ENCODE peak calls at places on chromosome 13, in seven cellular contexts. R is cardiac muscle cell; M is CD8-positive, alpha-beta T cell; F is ascending aorta; C is adrenal gland; B is PC-9; Q is A673. J is an unnamed sample.

GRCh38 chr13:34943675-34944634 is 1.9 kb downstream of the NBEA start:
- DNase-seq in R (no peak), M (no peak), F (no peak), C (no peak), B (no peak), Q (no peak), J (no peak)

GRCh38 chr13:19782049-19782726 is 557 bp downstream of the PSPC1 start:
- DNase-seq in R (peak; percentile 62), M (peak; percentile 42), F (no peak), C (peak; percentile 66), B (peak; percentile 16), Q (peak; percentile 29), J (peak; percentile 58)

GRCh38 chr13:26601669-26602068 is 44.2 kb downstream of the WASF3 start:
- DNase-seq in R (no peak), M (no peak), F (no peak), C (no peak), B (no peak), Q (peak; percentile 20), J (no peak)

GRCh38 chr13:23586336-23586735 is 16.1 kb downstream of the TNFRSF19 start:
- DNase-seq in R (no peak), M (no peak), F (no peak), C (no peak), B (no peak), Q (no peak), J (no peak)

GRCh38 chr13:37640499-37640898 is 41.9 kb upstream of the POSTN start:
- DNase-seq in R (peak; percentile 46), M (no peak), F (no peak), C (no peak), B (peak; percentile 7), Q (peak; percentile 80), J (no peak)

GRCh38 chr13:79549355-79550106 is 68.6 kb downstream of the NDFIP2 start:
- DNase-seq in R (no peak), M (no peak), F (no peak), C (no peak), B (no peak), Q (no peak), J (no peak)

GRCh38 chr13:44147222-44147621 is 226.4 kb upstream of the SERP2 start:
- DNase-seq in R (no peak), M (no peak), F (no peak), C (no peak), B (no peak), Q (no peak), J (no peak)

GRCh38 chr13:97999653-98000052 is 46.2 kb downstream of the IPO5 start:
- DNase-seq in R (no peak), M (no peak), F (no peak), C (no peak), B (no peak), Q (no peak), J (no peak)

GRCh38 chr13:27789153-27789494 is 3.2 kb upstream of the GSX1 start:
- DNase-seq in R (no peak), M (no peak), F (no peak), C (no peak), B (no peak), Q (no peak), J (no peak)

GRCh38 chr13:39968646-39969475 is 313.4 kb downstream of the COG6 start:
- DNase-seq in R (no peak), M (no peak), F (no peak), C (no peak), B (no peak), Q (no peak), J (no peak)

GRCh38 chr13:113914333-113915011 is 50.6 kb upstream of the GAS6 start:
- DNase-seq in R (no peak), M (no peak), F (no peak), C (no peak), B (no peak), Q (no peak), J (no peak)

GRCh38 chr13:24167666-24168391 is 7.3 kb downstream of the SPATA13 start:
- DNase-seq in R (no peak), M (no peak), F (no peak), C (no peak), B (no peak), Q (no peak), J (no peak)

GRCh38 chr13:32164622-32165268 is 133.2 kb downstream of the FRY start:
- DNase-seq in R (peak; percentile 64), M (no peak), F (no peak), C (peak; percentile 45), B (peak; percentile 10), Q (peak; percentile 90), J (no peak)

GRCh38 chr13:101661839-101662238 is 209.4 kb downstream of the ITGBL1 start:
- DNase-seq in R (no peak), M (no peak), F (no peak), C (no peak), B (no peak), Q (peak; percentile 69), J (no peak)

GRCh38 chr13:91946498-91947070 is 548.2 kb downstream of the GPC5 start:
- DNase-seq in R (peak; percentile 41), M (no peak), F (no peak), C (no peak), B (no peak), Q (peak; percentile 40), J (no peak)

GRCh38 chr13:28679628-28680027 is 20.7 kb downstream of the POMP start:
- DNase-seq in R (no peak), M (no peak), F (no peak), C (no peak), B (no peak), Q (peak; percentile 27), J (no peak)

DNA sequence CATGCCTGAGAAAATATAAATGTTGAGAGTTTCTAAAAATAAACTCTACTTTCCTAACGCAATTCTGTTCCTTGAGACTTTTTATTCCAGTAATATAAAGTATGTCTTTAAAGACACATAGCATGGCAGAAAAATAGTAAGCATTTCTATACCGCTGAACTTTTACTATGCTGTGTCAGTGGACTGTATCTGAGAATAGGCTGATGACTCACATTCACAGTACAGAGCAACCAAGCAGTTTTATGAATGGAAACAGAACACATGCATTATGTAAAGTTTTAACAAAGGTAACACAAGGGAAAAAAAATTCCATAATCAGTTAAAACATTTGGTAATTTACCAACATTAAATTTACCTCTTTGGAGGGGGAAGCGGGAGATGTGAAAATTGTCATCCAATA is 38.4 kb downstream of the ZDHHC20 start:
- DNase-seq in R (no peak), M (no peak), F (no peak), C (no peak), B (no peak), Q (no peak), J (no peak)
- H3K4me1 ChIP-seq in R (no peaks in the 10 kb centered on the region), M (no peaks in the 10 kb centered on the region), F (no peaks in the 10 kb centered on the region), C (no peaks in the 10 kb centered on the region), B (peaks cover 4% of the 10 kb centered on the region), Q (no peaks in the 10 kb centered on the region), J (no peaks in the 10 kb centered on the region)

GRCh38 chr13:95155504-95155903 is 145.7 kb downstream of the ABCC4 start:
- DNase-seq in R (no peak), M (no peak), F (no peak), C (no peak), B (no peak), Q (no peak), J (no peak)
- H3K36me3 ChIP-seq in R (no peaks in the 10 kb centered on the region), M (no peaks in the 10 kb centered on the region), F (no peaks in the 10 kb centered on the region), C (no peaks in the 10 kb centered on the region), B (no peaks in the 10 kb centered on the region), Q (peaks cover 9% of the 10 kb centered on the region), J (no peaks in the 10 kb centered on the region)

GRCh38 chr13:30864352-30865130 is 41.5 kb upstream of the MEDAG start:
- DNase-seq in R (no peak), M (no peak), F (no peak), C (no peak), B (no peak), Q (no peak), J (no peak)

GRCh38 chr13:30862707-30863106 is 43.4 kb upstream of the MEDAG start:
- DNase-seq in R (no peak), M (no peak), F (no peak), C (no peak), B (no peak), Q (no peak), J (peak; percentile 69)

GRCh38 chr13:30863231-30863630 is 42.8 kb upstream of the MEDAG start:
- DNase-seq in R (no peak), M (no peak), F (no peak), C (no peak), B (no peak), Q (no peak), J (no peak)

GRCh38 chr13:30865131-30866009 is 40.7 kb upstream of the MEDAG start:
- DNase-seq in R (peak; percentile 90), M (peak; percentile 28), F (no peak), C (peak; percentile 87), B (peak; percentile 57), Q (peak; percentile 91), J (peak; percentile 49)

DNA sequence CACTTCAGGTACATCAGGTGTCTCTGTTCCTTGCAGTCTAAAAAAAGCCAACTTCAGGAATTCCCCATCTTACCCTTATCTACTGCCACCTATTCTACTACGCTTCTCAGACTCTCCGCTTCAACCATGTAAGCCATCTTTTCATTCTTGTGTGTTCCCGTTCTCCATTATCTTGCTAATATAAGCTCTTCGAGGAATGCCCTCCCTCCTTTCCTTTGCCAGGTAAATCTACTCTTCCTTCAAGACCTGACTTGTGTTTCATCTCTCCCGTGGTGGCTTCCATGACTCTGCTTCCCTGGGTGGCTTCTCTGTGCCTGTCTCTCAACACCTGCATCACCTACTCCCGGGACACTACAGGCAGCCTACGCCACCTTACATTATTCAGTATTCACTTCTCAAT is 42.3 kb upstream of the MEDAG start:
- DNase-seq in R (no peak), M (no peak), F (no peak), C (no peak), B (no peak), Q (no peak), J (no peak)
- H3K27ac ChIP-seq in R (no peak overlapping the region), M (no peak overlapping the region), F (peak overlapping the region; percentile 87), C (peak overlapping the region; percentile 77), B (no peak overlapping the region), Q (no peak overlapping the region), J (no peak overlapping the region)

GRCh38 chr13:33183431-33184130 is 102.0 kb downstream of the STARD13 start:
- DNase-seq in R (no peak), M (no peak), F (no peak), C (no peak), B (no peak), Q (no peak), J (no peak)
- H3K4me1 ChIP-seq in R (peaks cover 16% of the 10 kb centered on the region), M (no peaks in the 10 kb centered on the region), F (peaks cover 22% of the 10 kb centered on the region), C (peaks cover 7% of the 10 kb centered on the region), B (no peaks in the 10 kb centered on the region), Q (peaks cover 98% of the 10 kb centered on the region), J (peaks cover 48% of the 10 kb centered on the region)

DNA sequence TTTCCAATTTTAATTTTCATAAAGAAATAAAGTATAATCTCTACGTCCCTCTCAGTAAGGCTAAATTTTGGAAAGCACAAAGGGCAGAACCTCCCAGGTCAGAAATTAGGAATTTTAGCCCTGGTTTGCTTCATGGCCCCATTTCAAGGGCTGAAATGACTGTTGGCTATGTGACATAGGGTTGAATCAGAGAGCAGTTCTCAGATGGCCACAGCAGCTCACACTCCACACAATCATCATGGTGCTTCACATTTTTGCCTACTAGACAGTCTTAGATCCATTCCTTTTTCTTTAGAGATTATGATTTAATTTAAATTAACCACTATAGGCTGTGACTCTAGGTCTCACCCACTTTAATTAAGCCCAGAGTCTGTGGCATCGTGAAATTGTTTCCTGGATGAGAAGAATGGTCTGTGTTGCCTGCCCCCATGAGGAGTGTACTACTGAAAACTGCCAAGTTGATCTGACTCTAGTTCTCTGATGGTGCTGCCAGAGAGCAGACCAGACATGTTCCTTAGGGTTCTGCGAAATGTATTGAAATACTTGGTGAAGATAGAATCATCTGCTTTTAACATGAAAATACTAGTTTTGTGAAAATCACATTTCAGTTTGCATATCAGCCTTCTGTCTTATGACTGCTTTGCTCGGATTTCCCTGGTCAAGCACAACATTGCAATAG is 57.4 kb downstream of the ESD start:
- DNase-seq in R (no peak), M (no peak), F (no peak), C (no peak), B (no peak), Q (no peak), J (no peak)
- H3K36me3 ChIP-seq in R (peaks cover 11% of the 10 kb centered on the region), M (no peaks in the 10 kb centered on the region), F (peaks cover 8% of the 10 kb centered on the region), C (peaks cover 1% of the 10 kb centered on the region), B (no peaks in the 10 kb centered on the region), Q (peaks cover 22% of the 10 kb centered on the region), J (no peaks in the 10 kb centered on the region)

GRCh38 chr13:111280226-111280625 is 40.2 kb upstream of the TEX29 start:
- DNase-seq in R (no peak), M (no peak), F (no peak), C (no peak), B (no peak), Q (no peak), J (no peak)
- H3K27ac ChIP-seq in R (no peak overlapping the region), M (no peak overlapping the region), F (peak overlapping the region; percentile 89), C (no peak overlapping the region), B (no peak overlapping the region), Q (no peak overlapping the region), J (no peak overlapping the region)